ENCODE peak calls at places on chromosome 9, in seven cellular contexts. A, U, Z, J, N, M and E are unnamed samples. For H3K27me3, the result is how much of the 10 kb centered on the place peaks cover.

GRCh38 chr9:95363051-95363841 is 45.7 kb upstream of the FANCC start:
- DNase-seq in A (peak), U (no peak), Z (no peak), J (no peak), N (no peak), M (no peak), E (no peak)

GRCh38 chr9:111992523-111992922 is 95.9 kb downstream of the UGCG start:
- DNase-seq in A (peak), U (no peak), Z (no peak), J (no peak), N (no peak), M (no peak), E (no peak)

GRCh38 chr9:18459958-18460584 is 13.9 kb upstream of the ADAMTSL1 start:
- DNase-seq in A (peak), U (no peak), Z (no peak), J (no peak), N (no peak), M (no peak), E (no peak)

GRCh38 chr9:3508531-3509374 is 17.0 kb downstream of the RFX3 start:
- DNase-seq in A (peak), U (peak), Z (no peak), J (no peak), N (no peak), M (no peak), E (no peak)

GRCh38 chr9:109894444-109894843 is 114.4 kb downstream of the PALM2AKAP2 start:
- DNase-seq in A (no peak), U (no peak), Z (no peak), J (no peak), N (no peak), M (no peak), E (no peak)

GRCh38 chr9:93207326-93207814 is 23.4 kb downstream of the WNK2 start:
- DNase-seq in A (no peak), U (peak), Z (peak), J (peak), N (peak), M (no peak), E (no peak)

GRCh38 chr9:30020161-30020560 is 2364.3 kb upstream of the ACO1 start:
- DNase-seq in A (no peak), U (no peak), Z (no peak), J (no peak), N (no peak), M (no peak), E (no peak)

GRCh38 chr9:7910426-7911015 is 110.9 kb upstream of the DMAC1 start:
- DNase-seq in A (no peak), U (no peak), Z (no peak), J (no peak), N (no peak), M (no peak), E (no peak)

GRCh38 chr9:74512416-74512815 is 15.3 kb downstream of the RORB start:
- DNase-seq in A (no peak), U (no peak), Z (no peak), J (no peak), N (no peak), M (no peak), E (no peak)

GRCh38 chr9:135356796-135357195 is 122.8 kb upstream of the PPP1R26 start:
- DNase-seq in A (no peak), U (no peak), Z (no peak), J (no peak), N (no peak), M (no peak), E (no peak)
- H3K27me3 ChIP-seq in A (under half), U (under half), Z (under half), J (under half), N (under half), M (under half), E (under half)

GRCh38 chr9:132802121-132802795 is 75.8 kb downstream of the AK8 start:
- DNase-seq in A (no peak), U (peak), Z (no peak), J (no peak), N (no peak), M (no peak), E (peak)

GRCh38 chr9:132797861-132798659 is 80.0 kb downstream of the AK8 start:
- DNase-seq in A (no peak), U (no peak), Z (no peak), J (peak), N (peak), M (no peak), E (no peak)

GRCh38 chr9:132801659-132802058 is 76.4 kb downstream of the AK8 start:
- DNase-seq in A (no peak), U (no peak), Z (no peak), J (no peak), N (no peak), M (no peak), E (no peak)

GRCh38 chr9:132798817-132799790 is 79.0 kb downstream of the AK8 start:
- DNase-seq in A (no peak), U (peak), Z (peak), J (peak), N (no peak), M (no peak), E (peak)

GRCh38 chr9:132800038-132800648 is 77.9 kb downstream of the AK8 start:
- DNase-seq in A (peak), U (peak), Z (peak), J (peak), N (peak), M (peak), E (peak)
- H3K27me3 ChIP-seq in A (under half), U (under half), Z (under half), J (under half), N (under half), M (under half), E (under half)

DNA sequence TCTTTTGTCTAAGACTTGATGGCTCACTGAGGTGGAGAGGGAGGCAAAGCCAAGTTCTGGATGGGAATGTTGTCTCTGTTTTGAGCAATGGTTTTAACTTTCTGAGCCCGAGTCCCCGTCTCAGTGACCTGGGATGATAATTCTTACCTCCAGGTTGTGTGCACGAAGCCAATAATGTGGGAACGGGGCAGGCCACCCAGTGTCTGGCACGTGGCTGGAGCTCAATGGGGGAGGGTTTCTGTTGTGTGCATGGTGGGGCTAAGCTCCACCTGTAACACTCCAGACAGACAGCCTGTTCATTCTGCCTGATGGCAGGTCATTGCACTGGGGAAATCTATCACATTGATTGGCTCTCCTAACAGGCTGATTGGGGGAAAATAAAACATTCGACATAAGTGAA is 37.1 kb upstream of the NTNG2 start:
- DNase-seq in A (no peak), U (no peak), Z (no peak), J (no peak), N (no peak), M (no peak), E (no peak)
- H3K27me3 ChIP-seq in A (under half), U (under half), Z (under half), J (under half), N (under half), M (under half), E (under half)

GRCh38 chr9:135088348-135088978 is 995 bp downstream of the OLFM1 start:
- DNase-seq in A (no peak), U (no peak), Z (no peak), J (no peak), N (no peak), M (no peak), E (peak)
- H3K27me3 ChIP-seq in A (under half), U (under half), Z (under half), J (under half), N (under half), M (under half), E (under half)

GRCh38 chr9:98712987-98713386 is 4.3 kb upstream of the GABBR2 start:
- DNase-seq in A (no peak), U (no peak), Z (no peak), J (no peak), N (no peak), M (no peak), E (no peak)

GRCh38 chr9:98707158-98708102 is 1.3 kb downstream of the GABBR2 start:
- DNase-seq in A (peak), U (peak), Z (peak), J (peak), N (no peak), M (peak), E (peak)

GRCh38 chr9:98708933-98709911 is at the start of gene GABBR2:
- DNase-seq in A (no peak), U (peak), Z (no peak), J (no peak), N (no peak), M (no peak), E (peak)

GRCh38 chr9:98708103-98708932 is 417 bp downstream of the GABBR2 start:
- DNase-seq in A (no peak), U (peak), Z (no peak), J (no peak), N (no peak), M (no peak), E (no peak)

DNA sequence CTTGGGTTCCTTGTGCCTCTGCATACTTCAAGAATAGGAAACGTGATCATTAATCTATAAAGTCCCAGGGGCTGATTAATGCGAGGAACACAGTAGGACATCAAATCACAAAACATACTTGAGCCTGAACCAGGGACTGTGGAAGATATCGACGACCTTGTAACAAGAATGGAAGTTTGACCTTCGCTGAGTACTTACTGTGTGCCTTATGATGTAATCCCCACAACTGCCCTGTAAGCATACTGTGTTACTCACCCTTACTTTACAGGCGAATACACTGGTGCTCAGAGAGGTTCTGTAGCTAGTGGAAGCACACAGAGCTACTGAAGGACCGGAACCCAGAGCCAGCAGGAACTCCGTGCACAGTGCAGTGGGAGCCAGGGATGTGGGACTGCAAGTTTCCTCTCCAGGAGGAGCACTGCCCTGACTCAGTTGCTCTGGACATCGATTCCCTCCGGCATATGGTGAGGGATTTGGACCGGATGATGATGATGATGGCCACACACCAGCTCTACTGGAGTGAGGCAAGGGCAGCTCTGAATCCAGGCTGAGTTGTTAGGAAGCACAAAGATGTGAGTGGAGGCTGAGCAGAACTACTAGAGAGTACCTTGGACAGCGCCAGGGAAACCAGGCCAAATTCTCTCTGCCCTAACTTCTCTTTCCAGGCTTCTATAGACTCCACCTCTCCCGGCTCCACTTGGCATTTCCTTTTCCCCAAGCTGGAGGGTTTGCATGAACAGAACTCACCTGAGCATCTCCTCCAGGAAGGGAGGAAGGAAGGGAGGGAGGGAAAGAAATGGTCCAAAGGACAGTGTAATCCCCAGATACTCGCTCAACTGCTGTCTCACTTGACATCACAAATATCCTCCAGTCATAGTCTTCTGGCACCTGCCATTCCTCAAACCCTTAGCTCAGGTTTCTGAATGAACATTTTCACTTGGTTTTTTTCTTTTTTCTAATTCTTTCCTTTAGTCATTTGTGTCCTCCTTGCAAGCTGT is 1.5 kb upstream of the GABBR2 start:
- DNase-seq in A (peak), U (no peak), Z (no peak), J (peak), N (no peak), M (no peak), E (no peak)
- H3K27me3 ChIP-seq in A (under half), U (under half), Z (under half), J (under half), N (under half), M (under half), E (half or more)

DNA sequence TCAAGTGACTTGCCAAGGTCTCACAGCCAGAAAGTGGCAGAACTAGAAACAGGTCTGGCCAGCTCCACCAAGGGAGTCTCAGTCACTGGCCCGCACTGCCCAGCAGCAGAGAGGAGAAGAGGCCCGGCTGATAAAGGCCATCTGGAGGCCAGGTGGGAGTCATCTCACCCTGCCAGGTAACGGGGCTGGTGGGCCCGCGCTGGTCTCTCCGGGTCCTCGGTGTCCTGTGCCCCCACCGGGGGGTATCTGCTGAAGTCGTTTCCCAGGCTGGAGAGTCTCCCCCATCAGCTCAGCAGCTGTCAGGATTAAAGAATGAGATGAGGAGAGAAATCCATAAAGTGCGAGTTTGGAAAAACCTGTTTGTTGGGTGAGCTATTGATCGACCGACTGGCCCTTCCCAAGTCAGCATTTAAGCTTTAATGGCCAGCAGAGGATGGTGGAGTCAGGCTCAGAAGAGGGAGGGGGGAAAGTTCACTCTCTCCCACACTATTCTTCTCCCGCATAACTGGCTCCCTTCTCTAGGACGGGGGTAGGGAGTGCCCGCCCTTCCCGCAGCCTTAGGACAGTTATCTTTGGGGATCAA is 30.3 kb downstream of the LMX1B start:
- DNase-seq in A (no peak), U (peak), Z (no peak), J (no peak), N (no peak), M (no peak), E (peak)
- H3K27me3 ChIP-seq in A (under half), U (under half), Z (under half), J (under half), N (under half), M (under half), E (under half)

GRCh38 chr9:115115924-115116323 is 2.0 kb downstream of the TNC start:
- DNase-seq in A (peak), U (no peak), Z (no peak), J (no peak), N (no peak), M (no peak), E (no peak)

GRCh38 chr9:115116620-115117284 is 1.2 kb downstream of the TNC start:
- DNase-seq in A (no peak), U (no peak), Z (no peak), J (no peak), N (no peak), M (no peak), E (no peak)

GRCh38 chr9:115118471-115119156 is 657 bp upstream of the TNC start:
- DNase-seq in A (peak), U (peak), Z (peak), J (peak), N (peak), M (peak), E (peak)

GRCh38 chr9:115115117-115115880 is 2.7 kb downstream of the TNC start:
- DNase-seq in A (peak), U (no peak), Z (no peak), J (no peak), N (no peak), M (no peak), E (no peak)

DNA sequence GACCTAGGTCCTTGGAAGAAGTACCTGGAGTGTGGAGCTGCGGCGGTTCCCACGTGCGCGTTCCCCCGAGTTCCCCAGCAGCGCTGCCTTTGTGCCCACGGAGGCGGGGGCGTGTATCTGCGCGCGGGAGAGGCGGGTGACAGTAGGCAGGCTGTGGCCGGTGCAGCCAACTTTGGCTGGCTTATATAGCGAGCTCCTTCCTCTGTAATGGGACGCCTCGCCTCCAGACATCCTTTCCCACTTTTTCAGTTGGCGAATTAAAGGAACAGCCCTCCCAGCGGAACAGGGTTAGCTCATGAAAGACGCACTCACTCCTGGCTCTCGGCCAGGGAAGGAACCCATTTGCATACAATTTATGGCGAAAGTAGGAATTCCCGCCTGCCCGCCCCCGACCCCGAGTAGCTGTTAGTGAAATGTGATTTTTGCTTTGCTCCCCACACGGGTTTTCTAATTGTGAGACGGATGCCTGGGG is at the start of gene TNC:
- DNase-seq in A (peak), U (peak), Z (peak), J (peak), N (peak), M (peak), E (peak)
- H3K27me3 ChIP-seq in A (under half), U (under half), Z (under half), J (under half), N (under half), M (under half), E (under half)

GRCh38 chr9:116335392-116335791 is 181.8 kb downstream of the PAPPA start:
- DNase-seq in A (no peak), U (no peak), Z (no peak), J (no peak), N (no peak), M (no peak), E (no peak)
- H3K27me3 ChIP-seq in A (under half), U (under half), Z (under half), J (under half), N (under half), M (under half), E (half or more)

DNA sequence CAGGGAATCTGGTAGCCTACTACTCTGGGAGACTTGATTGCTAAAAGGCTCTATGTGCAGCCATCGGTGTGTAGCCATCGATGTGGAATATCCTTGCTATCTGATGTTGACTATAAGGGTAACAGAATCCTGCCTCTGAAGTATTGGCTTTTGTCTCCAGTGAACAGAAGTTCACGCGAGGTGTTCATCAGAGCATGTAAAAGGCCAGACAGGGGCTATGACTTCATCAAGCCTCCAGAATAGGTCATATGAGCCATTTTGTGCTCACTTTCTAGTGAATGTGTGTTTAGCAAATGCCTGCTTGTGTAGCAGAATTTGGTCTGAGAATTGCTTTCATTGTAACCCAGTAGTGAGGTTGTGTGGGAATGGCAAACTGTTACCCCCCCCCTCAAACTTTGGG is 66.7 kb upstream of the RAD23B start:
- DNase-seq in A (no peak), U (no peak), Z (no peak), J (no peak), N (no peak), M (no peak), E (no peak)
- H3K27me3 ChIP-seq in A (under half), U (under half), Z (under half), J (under half), N (under half), M (under half), E (under half)